ENCODE peak calls at places on chromosomes 4 and X, in eight cellular contexts. U is NCI-H2081 treated with DMSO at 0.1 percent for 48 hours; J is Right ventricle myocardium superior; M is fibroblast of lung; G is foreskin melanocyte; Q is astrocyte of the spinal cord; F is activated T-helper 9 cell treated with anti-CD3 and anti-CD28 coated beads, Interleukin-2, amount 50 U/mL, for 16 hours; I is LHCN-M2. Y is an unnamed sample.

GRCh38 chrX:134810211-134810610 is 151.9 kb upstream of the PLAC1 start:
- DNase-seq in U (no peak), J (no peak), M (peak; percentile 25), G (no peak), Q (no peak), F (no peak), I (no peak), Y (no peak)

GRCh38 chr4:135598151-135598550 is 1396.6 kb upstream of the PABPC4L start:
- DNase-seq in U (no peak), J (no peak), M (peak; percentile 80), G (no peak), Q (peak; percentile 52), F (no peak), I (no peak), Y (peak; percentile 30)

GRCh38 chrX:16484338-16484737 is 165.6 kb upstream of the S100G start:
- DNase-seq in U (no peak), J (no peak), M (peak; percentile 97), G (peak; percentile 69), Q (peak; percentile 92), F (no peak), I (peak; percentile 95), Y (peak; percentile 53)

GRCh38 chr4:13559414-13559813 is 15.1 kb upstream of the NKX3-2 start:
- DNase-seq in U (no peak), J (no peak), M (peak; percentile 80), G (peak; percentile 61), Q (peak; percentile 64), F (no peak), I (peak; percentile 97), Y (peak; percentile 87)

GRCh38 chr4:26257850-26258249 is 63.0 kb upstream of the RBPJ start:
- DNase-seq in U (no peak), J (no peak), M (no peak), G (no peak), Q (no peak), F (no peak), I (no peak), Y (no peak)

GRCh38 chr4:168731006-168731636 is 234.3 kb downstream of the PALLD start:
- DNase-seq in U (no peak), J (no peak), M (peak; percentile 69), G (no peak), Q (no peak), F (no peak), I (peak; percentile 67), Y (no peak)

GRCh38 chr4:140095694-140096482 is 58.1 kb downstream of the MAML3 start:
- DNase-seq in U (no peak), J (peak; percentile 51), M (peak; percentile 100), G (no peak), Q (peak; percentile 97), F (peak; percentile 23), I (peak; percentile 68), Y (peak; percentile 30)

GRCh38 chr4:76547167-76547760 is 112.2 kb downstream of the SHROOM3 start:
- DNase-seq in U (no peak), J (no peak), M (peak; percentile 53), G (no peak), Q (peak; percentile 40), F (no peak), I (no peak), Y (peak; percentile 27)

GRCh38 chr4:183905081-183905592 is at the start of gene STOX2:
- DNase-seq in U (no peak), J (peak; percentile 90), M (peak; percentile 50), G (peak; percentile 69), Q (peak; percentile 40), F (no peak), I (peak; percentile 4), Y (peak; percentile 13)

GRCh38 chr4:80577991-80578390 is 242.5 kb downstream of the CFAP299 start:
- DNase-seq in U (no peak), J (no peak), M (no peak), G (no peak), Q (no peak), F (no peak), I (no peak), Y (no peak)

Y was measured in myocyte.